ENCODE peak calls at places on chromosomes 3 and 15, in five cellular contexts. One of them, this sample, is unnamed.

GRCh38 chr15:79204886-79205285 is 77.6 kb upstream of the ANKRD34C start:
- DNase-seq in ELR: no peak
- DNase-seq in D341Med: no peak
- DNase-seq in HT1080: no peak
- DNase-seq in HTR-8/SVneo: no peak
- DNase-seq in this sample: no peak

GRCh38 chr3:13647314-13648059 is 98.6 kb downstream of the FBLN2 start:
- DNase-seq in ELR: peak
- DNase-seq in D341Med: no peak
- DNase-seq in HT1080: peak
- DNase-seq in HTR-8/SVneo: no peak
- DNase-seq in this sample: no peak

GRCh38 chr3:182969277-182969676 is 11.1 kb downstream of the DCUN1D1 start:
- DNase-seq in ELR: peak
- DNase-seq in D341Med: no peak
- DNase-seq in HT1080: peak
- DNase-seq in HTR-8/SVneo: no peak
- DNase-seq in this sample: no peak

GRCh38 chr3:114259566-114259965 is 22.2 kb upstream of the ZNF80 start:
- DNase-seq in ELR: no peak
- DNase-seq in D341Med: no peak
- DNase-seq in HT1080: no peak
- DNase-seq in HTR-8/SVneo: no peak
- DNase-seq in this sample: no peak

GRCh38 chr3:192851821-192852352 is 65.8 kb downstream of the MB21D2 start:
- DNase-seq in ELR: peak
- DNase-seq in D341Med: no peak
- DNase-seq in HT1080: peak
- DNase-seq in HTR-8/SVneo: peak
- DNase-seq in this sample: peak

GRCh38 chr3:186783731-186784515 is 546 bp downstream of the EIF4A2 start:
- DNase-seq in ELR: peak
- DNase-seq in D341Med: peak
- DNase-seq in HT1080: peak
- DNase-seq in HTR-8/SVneo: peak
- DNase-seq in this sample: no peak

GRCh38 chr3:177126015-177126773 is 71.1 kb downstream of the TBL1XR1 start:
- DNase-seq in ELR: peak
- DNase-seq in D341Med: no peak
- DNase-seq in HT1080: peak
- DNase-seq in HTR-8/SVneo: no peak
- DNase-seq in this sample: peak

GRCh38 chr3:144049374-144049773 is 77.8 kb downstream of the DIPK2A start:
- DNase-seq in ELR: no peak
- DNase-seq in D341Med: no peak
- DNase-seq in HT1080: no peak
- DNase-seq in HTR-8/SVneo: no peak
- DNase-seq in this sample: no peak

GRCh38 chr3:127572186-127572585 is 18.3 kb downstream of the TPRA1 start:
- DNase-seq in ELR: no peak
- DNase-seq in D341Med: no peak
- DNase-seq in HT1080: no peak
- DNase-seq in HTR-8/SVneo: no peak
- DNase-seq in this sample: no peak